ENCODE peak calls at places on chromosomes 2 and 18, in five cellular contexts. F is neuronal stem cell, E is ovary, C is pancreas, S is tibial artery. A is an unnamed sample.

GRCh38 chr2:4900242-4900641 is 791.9 kb upstream of the SOX11 start:
- DNase-seq in F (no peak), E (no peak), C (no peak), S (no peak), A (no peak)

GRCh38 chr2:120539937-120540718 is 194.2 kb downstream of the INHBB start:
- DNase-seq in F (no peak), E (no peak), C (peak), S (peak), A (peak)

GRCh38 chr18:58315739-58316215 is 271.8 kb downstream of the NEDD4L start:
- DNase-seq in F (no peak), E (no peak), C (no peak), S (no peak), A (no peak)

GRCh38 chr2:131516011-131516410 is 11.7 kb upstream of the CCDC74A start:
- DNase-seq in F (no peak), E (no peak), C (no peak), S (no peak), A (no peak)

GRCh38 chr2:178796079-178796677 is 11.0 kb downstream of the TTN start:
- DNase-seq in F (peak), E (no peak), C (no peak), S (no peak), A (no peak)

GRCh38 chr2:213151437-213152064 is at the start of gene IKZF2:
- DNase-seq in F (peak), E (peak), C (peak), S (peak), A (peak)

GRCh38 chr2:65231121-65231520 is 3.5 kb downstream of the ACTR2 start:
- DNase-seq in F (no peak), E (no peak), C (no peak), S (no peak), A (no peak)

GRCh38 chr2:150526827-150527226 is 39.4 kb upstream of the RND3 start:
- DNase-seq in F (no peak), E (no peak), C (no peak), S (no peak), A (no peak)

GRCh38 chr2:233479616-233480489 is 86.7 kb downstream of the USP40 start:
- DNase-seq in F (no peak), E (no peak), C (no peak), S (no peak), A (no peak)

GRCh38 chr2:65015731-65016130 is 26.5 kb downstream of the SLC1A4 start:
- DNase-seq in F (no peak), E (no peak), C (no peak), S (no peak), A (no peak)

GRCh38 chr2:23445450-23445868 is 60.5 kb downstream of the KLHL29 start:
- DNase-seq in F (no peak), E (no peak), C (no peak), S (no peak), A (no peak)

GRCh38 chr2:220533485-220533884 is 906.1 kb downstream of the SLC4A3 start:
- DNase-seq in F (no peak), E (no peak), C (no peak), S (no peak), A (no peak)

GRCh38 chr18:7902399-7902839 is 335.3 kb downstream of the PTPRM start:
- DNase-seq in F (no peak), E (peak), C (no peak), S (peak), A (no peak)

A was measured in left lobe of liver.